ENCODE peak calls at places on chromosomes 2 and 18, in eight cellular contexts. One of them, this sample, is unnamed.
A peak's percentile ranks its signal among the peaks of the same experiment; 100 is the strongest.

GRCh38 chr2:21118302-21118920 is 5.4 kb upstream of the TDRD15 start:
- DNase-seq in T-helper 17 cell: no peak
- DNase-seq in activated CD8-positive, alpha-beta memory T cell treated with anti-CD3 and anti-CD28 coated beads for 48 hours: no peak
- DNase-seq in kidney: no peak
- DNase-seq in stimulated activated CD4-positive, alpha-beta T cell treated with anti-CD3 and anti-CD28 coated beads, TNF-alpha, amount 100 ng/mL, for 4 hours: no peak
- DNase-seq in A172: peak; percentile 29
- DNase-seq in GM04504: no peak
- DNase-seq in ureter: no peak
- DNase-seq in this sample: peak; percentile 61

GRCh38 chr2:178478102-178478441 is 328 bp downstream of the FKBP7 start:
- DNase-seq in T-helper 17 cell: no peak
- DNase-seq in activated CD8-positive, alpha-beta memory T cell treated with anti-CD3 and anti-CD28 coated beads for 48 hours: no peak
- DNase-seq in kidney: no peak
- DNase-seq in stimulated activated CD4-positive, alpha-beta T cell treated with anti-CD3 and anti-CD28 coated beads, TNF-alpha, amount 100 ng/mL, for 4 hours: no peak
- DNase-seq in A172: no peak
- DNase-seq in GM04504: no peak
- DNase-seq in ureter: no peak
- DNase-seq in this sample: no peak

GRCh38 chr2:24625728-24626484 is 134.9 kb downstream of the NCOA1 start:
- DNase-seq in T-helper 17 cell: no peak
- DNase-seq in activated CD8-positive, alpha-beta memory T cell treated with anti-CD3 and anti-CD28 coated beads for 48 hours: no peak
- DNase-seq in kidney: no peak
- DNase-seq in stimulated activated CD4-positive, alpha-beta T cell treated with anti-CD3 and anti-CD28 coated beads, TNF-alpha, amount 100 ng/mL, for 4 hours: no peak
- DNase-seq in A172: no peak
- DNase-seq in GM04504: no peak
- DNase-seq in ureter: no peak
- DNase-seq in this sample: no peak

GRCh38 chr18:34771958-34772357 is 61.9 kb downstream of the DTNA start:
- DNase-seq in T-helper 17 cell: no peak
- DNase-seq in activated CD8-positive, alpha-beta memory T cell treated with anti-CD3 and anti-CD28 coated beads for 48 hours: no peak
- DNase-seq in kidney: no peak
- DNase-seq in stimulated activated CD4-positive, alpha-beta T cell treated with anti-CD3 and anti-CD28 coated beads, TNF-alpha, amount 100 ng/mL, for 4 hours: no peak
- DNase-seq in A172: no peak
- DNase-seq in GM04504: no peak
- DNase-seq in ureter: no peak
- DNase-seq in this sample: no peak

GRCh38 chr2:151644580-151644979 is 89.7 kb downstream of the NEB start:
- DNase-seq in T-helper 17 cell: no peak
- DNase-seq in activated CD8-positive, alpha-beta memory T cell treated with anti-CD3 and anti-CD28 coated beads for 48 hours: no peak
- DNase-seq in kidney: no peak
- DNase-seq in stimulated activated CD4-positive, alpha-beta T cell treated with anti-CD3 and anti-CD28 coated beads, TNF-alpha, amount 100 ng/mL, for 4 hours: no peak
- DNase-seq in A172: no peak
- DNase-seq in GM04504: no peak
- DNase-seq in ureter: no peak
- DNase-seq in this sample: no peak

GRCh38 chr2:111704246-111704645 is 179.7 kb downstream of the ANAPC1 start:
- DNase-seq in T-helper 17 cell: no peak
- DNase-seq in activated CD8-positive, alpha-beta memory T cell treated with anti-CD3 and anti-CD28 coated beads for 48 hours: no peak
- DNase-seq in kidney: no peak
- DNase-seq in stimulated activated CD4-positive, alpha-beta T cell treated with anti-CD3 and anti-CD28 coated beads, TNF-alpha, amount 100 ng/mL, for 4 hours: no peak
- DNase-seq in A172: peak; percentile 90
- DNase-seq in GM04504: no peak
- DNase-seq in ureter: peak; percentile 34
- DNase-seq in this sample: no peak

GRCh38 chr2:227456141-227456540 is 15.8 kb upstream of the AGFG1 start:
- DNase-seq in T-helper 17 cell: no peak
- DNase-seq in activated CD8-positive, alpha-beta memory T cell treated with anti-CD3 and anti-CD28 coated beads for 48 hours: no peak
- DNase-seq in kidney: no peak
- DNase-seq in stimulated activated CD4-positive, alpha-beta T cell treated with anti-CD3 and anti-CD28 coated beads, TNF-alpha, amount 100 ng/mL, for 4 hours: no peak
- DNase-seq in A172: no peak
- DNase-seq in GM04504: no peak
- DNase-seq in ureter: no peak
- DNase-seq in this sample: no peak

GRCh38 chr2:150091896-150092295 is 395.6 kb downstream of the RND3 start:
- DNase-seq in T-helper 17 cell: no peak
- DNase-seq in activated CD8-positive, alpha-beta memory T cell treated with anti-CD3 and anti-CD28 coated beads for 48 hours: no peak
- DNase-seq in kidney: no peak
- DNase-seq in stimulated activated CD4-positive, alpha-beta T cell treated with anti-CD3 and anti-CD28 coated beads, TNF-alpha, amount 100 ng/mL, for 4 hours: no peak
- DNase-seq in A172: no peak
- DNase-seq in GM04504: no peak
- DNase-seq in ureter: no peak
- DNase-seq in this sample: no peak

GRCh38 chr2:140759431-140760156 is 1371.2 kb downstream of the LRP1B start:
- DNase-seq in T-helper 17 cell: no peak
- DNase-seq in activated CD8-positive, alpha-beta memory T cell treated with anti-CD3 and anti-CD28 coated beads for 48 hours: no peak
- DNase-seq in kidney: no peak
- DNase-seq in stimulated activated CD4-positive, alpha-beta T cell treated with anti-CD3 and anti-CD28 coated beads, TNF-alpha, amount 100 ng/mL, for 4 hours: no peak
- DNase-seq in A172: no peak
- DNase-seq in GM04504: no peak
- DNase-seq in ureter: no peak
- DNase-seq in this sample: no peak

GRCh38 chr2:3769766-3770165 is 66.4 kb downstream of the DCDC2C start:
- DNase-seq in T-helper 17 cell: no peak
- DNase-seq in activated CD8-positive, alpha-beta memory T cell treated with anti-CD3 and anti-CD28 coated beads for 48 hours: no peak
- DNase-seq in kidney: no peak
- DNase-seq in stimulated activated CD4-positive, alpha-beta T cell treated with anti-CD3 and anti-CD28 coated beads, TNF-alpha, amount 100 ng/mL, for 4 hours: no peak
- DNase-seq in A172: no peak
- DNase-seq in GM04504: no peak
- DNase-seq in ureter: no peak
- DNase-seq in this sample: no peak

GRCh38 chr2:107174126-107174525 is 288.2 kb upstream of the ST6GAL2 start:
- DNase-seq in T-helper 17 cell: no peak
- DNase-seq in activated CD8-positive, alpha-beta memory T cell treated with anti-CD3 and anti-CD28 coated beads for 48 hours: no peak
- DNase-seq in kidney: no peak
- DNase-seq in stimulated activated CD4-positive, alpha-beta T cell treated with anti-CD3 and anti-CD28 coated beads, TNF-alpha, amount 100 ng/mL, for 4 hours: no peak
- DNase-seq in A172: no peak
- DNase-seq in GM04504: no peak
- DNase-seq in ureter: no peak
- DNase-seq in this sample: no peak

GRCh38 chr2:58680938-58681337 is 439.8 kb upstream of the FANCL start:
- DNase-seq in T-helper 17 cell: no peak
- DNase-seq in activated CD8-positive, alpha-beta memory T cell treated with anti-CD3 and anti-CD28 coated beads for 48 hours: no peak
- DNase-seq in kidney: no peak
- DNase-seq in stimulated activated CD4-positive, alpha-beta T cell treated with anti-CD3 and anti-CD28 coated beads, TNF-alpha, amount 100 ng/mL, for 4 hours: no peak
- DNase-seq in A172: no peak
- DNase-seq in GM04504: no peak
- DNase-seq in ureter: no peak
- DNase-seq in this sample: no peak

GRCh38 chr2:12765203-12765602 is 48.5 kb downstream of the TRIB2 start:
- DNase-seq in T-helper 17 cell: no peak
- DNase-seq in activated CD8-positive, alpha-beta memory T cell treated with anti-CD3 and anti-CD28 coated beads for 48 hours: no peak
- DNase-seq in kidney: no peak
- DNase-seq in stimulated activated CD4-positive, alpha-beta T cell treated with anti-CD3 and anti-CD28 coated beads, TNF-alpha, amount 100 ng/mL, for 4 hours: no peak
- DNase-seq in A172: no peak
- DNase-seq in GM04504: no peak
- DNase-seq in ureter: no peak
- DNase-seq in this sample: no peak

GRCh38 chr2:207515671-207516070 is 14.1 kb upstream of the CREB1 start:
- DNase-seq in T-helper 17 cell: no peak
- DNase-seq in activated CD8-positive, alpha-beta memory T cell treated with anti-CD3 and anti-CD28 coated beads for 48 hours: no peak
- DNase-seq in kidney: no peak
- DNase-seq in stimulated activated CD4-positive, alpha-beta T cell treated with anti-CD3 and anti-CD28 coated beads, TNF-alpha, amount 100 ng/mL, for 4 hours: no peak
- DNase-seq in A172: no peak
- DNase-seq in GM04504: no peak
- DNase-seq in ureter: no peak
- DNase-seq in this sample: no peak

GRCh38 chr18:7413906-7414305 is 153.2 kb upstream of the PTPRM start:
- DNase-seq in T-helper 17 cell: no peak
- DNase-seq in activated CD8-positive, alpha-beta memory T cell treated with anti-CD3 and anti-CD28 coated beads for 48 hours: no peak
- DNase-seq in kidney: no peak
- DNase-seq in stimulated activated CD4-positive, alpha-beta T cell treated with anti-CD3 and anti-CD28 coated beads, TNF-alpha, amount 100 ng/mL, for 4 hours: no peak
- DNase-seq in A172: no peak
- DNase-seq in GM04504: no peak
- DNase-seq in ureter: no peak
- DNase-seq in this sample: no peak

GRCh38 chr18:34707670-34708069 is 2.4 kb upstream of the DTNA start:
- DNase-seq in T-helper 17 cell: no peak
- DNase-seq in activated CD8-positive, alpha-beta memory T cell treated with anti-CD3 and anti-CD28 coated beads for 48 hours: no peak
- DNase-seq in kidney: no peak
- DNase-seq in stimulated activated CD4-positive, alpha-beta T cell treated with anti-CD3 and anti-CD28 coated beads, TNF-alpha, amount 100 ng/mL, for 4 hours: no peak
- DNase-seq in A172: peak; percentile 94
- DNase-seq in GM04504: peak; percentile 90
- DNase-seq in ureter: peak; percentile 76
- DNase-seq in this sample: no peak

GRCh38 chr2:236871500-236872001 is 214.1 kb upstream of the COPS8 start:
- DNase-seq in T-helper 17 cell: no peak
- DNase-seq in activated CD8-positive, alpha-beta memory T cell treated with anti-CD3 and anti-CD28 coated beads for 48 hours: no peak
- DNase-seq in kidney: no peak
- DNase-seq in stimulated activated CD4-positive, alpha-beta T cell treated with anti-CD3 and anti-CD28 coated beads, TNF-alpha, amount 100 ng/mL, for 4 hours: no peak
- DNase-seq in A172: peak; percentile 98
- DNase-seq in GM04504: peak; percentile 90
- DNase-seq in ureter: peak; percentile 56
- DNase-seq in this sample: no peak

GRCh38 chr18:49016648-49017539 is 66.1 kb upstream of the SMAD7 start:
- DNase-seq in T-helper 17 cell: no peak
- DNase-seq in activated CD8-positive, alpha-beta memory T cell treated with anti-CD3 and anti-CD28 coated beads for 48 hours: no peak
- DNase-seq in kidney: peak; percentile 91
- DNase-seq in stimulated activated CD4-positive, alpha-beta T cell treated with anti-CD3 and anti-CD28 coated beads, TNF-alpha, amount 100 ng/mL, for 4 hours: no peak
- DNase-seq in A172: peak; percentile 83
- DNase-seq in GM04504: peak; percentile 73
- DNase-seq in ureter: peak; percentile 63
- DNase-seq in this sample: no peak

GRCh38 chr2:96550787-96551604 is 14.4 kb downstream of the ARID5A start:
- DNase-seq in T-helper 17 cell: no peak
- DNase-seq in activated CD8-positive, alpha-beta memory T cell treated with anti-CD3 and anti-CD28 coated beads for 48 hours: no peak
- DNase-seq in kidney: no peak
- DNase-seq in stimulated activated CD4-positive, alpha-beta T cell treated with anti-CD3 and anti-CD28 coated beads, TNF-alpha, amount 100 ng/mL, for 4 hours: no peak
- DNase-seq in A172: no peak
- DNase-seq in GM04504: no peak
- DNase-seq in ureter: no peak
- DNase-seq in this sample: no peak

GRCh38 chr18:3029215-3029972 is 16.4 kb upstream of the LPIN2 start:
- DNase-seq in T-helper 17 cell: no peak
- DNase-seq in activated CD8-positive, alpha-beta memory T cell treated with anti-CD3 and anti-CD28 coated beads for 48 hours: no peak
- DNase-seq in kidney: no peak
- DNase-seq in stimulated activated CD4-positive, alpha-beta T cell treated with anti-CD3 and anti-CD28 coated beads, TNF-alpha, amount 100 ng/mL, for 4 hours: no peak
- DNase-seq in A172: peak; percentile 13
- DNase-seq in GM04504: no peak
- DNase-seq in ureter: no peak
- DNase-seq in this sample: no peak

GRCh38 chr2:191462370-191462769 is 215.6 kb upstream of the NABP1 start:
- DNase-seq in T-helper 17 cell: no peak
- DNase-seq in activated CD8-positive, alpha-beta memory T cell treated with anti-CD3 and anti-CD28 coated beads for 48 hours: no peak
- DNase-seq in kidney: peak; percentile 78
- DNase-seq in stimulated activated CD4-positive, alpha-beta T cell treated with anti-CD3 and anti-CD28 coated beads, TNF-alpha, amount 100 ng/mL, for 4 hours: no peak
- DNase-seq in A172: no peak
- DNase-seq in GM04504: no peak
- DNase-seq in ureter: no peak
- DNase-seq in this sample: no peak

GRCh38 chr2:232236200-232236599 is 142.4 kb upstream of the ALPP start:
- DNase-seq in T-helper 17 cell: no peak
- DNase-seq in activated CD8-positive, alpha-beta memory T cell treated with anti-CD3 and anti-CD28 coated beads for 48 hours: no peak
- DNase-seq in kidney: no peak
- DNase-seq in stimulated activated CD4-positive, alpha-beta T cell treated with anti-CD3 and anti-CD28 coated beads, TNF-alpha, amount 100 ng/mL, for 4 hours: no peak
- DNase-seq in A172: no peak
- DNase-seq in GM04504: no peak
- DNase-seq in ureter: no peak
- DNase-seq in this sample: no peak

GRCh38 chr2:145012214-145012670 is 492.3 kb upstream of the ZEB2 start:
- DNase-seq in T-helper 17 cell: no peak
- DNase-seq in activated CD8-positive, alpha-beta memory T cell treated with anti-CD3 and anti-CD28 coated beads for 48 hours: no peak
- DNase-seq in kidney: no peak
- DNase-seq in stimulated activated CD4-positive, alpha-beta T cell treated with anti-CD3 and anti-CD28 coated beads, TNF-alpha, amount 100 ng/mL, for 4 hours: no peak
- DNase-seq in A172: peak; percentile 78
- DNase-seq in GM04504: no peak
- DNase-seq in ureter: no peak
- DNase-seq in this sample: no peak

This sample was measured in BE2C.